ENCODE peak calls at places on chromosomes 13 and 19, in six cellular contexts. Y is HFF-Myc; I is CD4-positive, alpha-beta T cell; C is GM13977; V is Peyer's patch; K is IMR-90. M is an unnamed sample.
A peak's percentile ranks its signal among the peaks of the same experiment; 100 is the strongest.

GRCh38 chr19:14440049-14440448 is 6.9 kb downstream of the PKN1 start:
- DNase-seq in Y (no peak), I (peak; percentile 68), C (peak; percentile 87), V (peak; percentile 71), K (no peak), M (no peak)

GRCh38 chr13:114108894-114109293 is 23.5 kb downstream of the RASA3 start:
- DNase-seq in Y (no peak), I (no peak), C (no peak), V (peak; percentile 39), K (no peak), M (no peak)

GRCh38 chr13:92317066-92317465 is 909.5 kb upstream of the GPC6 start:
- DNase-seq in Y (no peak), I (no peak), C (no peak), V (no peak), K (peak; percentile 24), M (no peak)

GRCh38 chr19:54164369-54165068 is 5.0 kb upstream of the LENG1 start:
- DNase-seq in Y (no peak), I (no peak), C (peak; percentile 44), V (peak; percentile 96), K (peak; percentile 22), M (no peak)

GRCh38 chr19:2053601-2054389 is 2.8 kb upstream of the MKNK2 start:
- DNase-seq in Y (no peak), I (no peak), C (no peak), V (no peak), K (peak; percentile 23), M (no peak)

GRCh38 chr19:55297267-55297666 is 13.5 kb downstream of the BRSK1 start:
- DNase-seq in Y (no peak), I (no peak), C (no peak), V (no peak), K (no peak), M (no peak)

GRCh38 chr19:16268676-16269319 is 55.8 kb upstream of the KLF2 start:
- DNase-seq in Y (no peak), I (no peak), C (no peak), V (no peak), K (no peak), M (no peak)

GRCh38 chr19:46431824-46432223 is 3.1 kb upstream of the PNMA8C start:
- DNase-seq in Y (no peak), I (no peak), C (no peak), V (no peak), K (no peak), M (no peak)

GRCh38 chr19:3154957-3155736 is 19.3 kb downstream of the GNA15 start:
- DNase-seq in Y (peak; percentile 98), I (peak; percentile 63), C (peak; percentile 85), V (no peak), K (peak; percentile 99), M (peak; percentile 99)

GRCh38 chr19:23762884-23763711 is 4.4 kb upstream of the ZNF681 start:
- DNase-seq in Y (no peak), I (peak; percentile 72), C (peak; percentile 36), V (peak; percentile 82), K (peak; percentile 13), M (no peak)

GRCh38 chr13:53020764-53021332 is 7.8 kb upstream of the OLFM4 start:
- DNase-seq in Y (no peak), I (no peak), C (no peak), V (no peak), K (no peak), M (no peak)

GRCh38 chr19:21505459-21506393 is at the start of gene ZNF429:
- DNase-seq in Y (peak; percentile 84), I (peak; percentile 85), C (peak; percentile 91), V (peak; percentile 90), K (peak; percentile 92), M (peak; percentile 92)

DNA sequence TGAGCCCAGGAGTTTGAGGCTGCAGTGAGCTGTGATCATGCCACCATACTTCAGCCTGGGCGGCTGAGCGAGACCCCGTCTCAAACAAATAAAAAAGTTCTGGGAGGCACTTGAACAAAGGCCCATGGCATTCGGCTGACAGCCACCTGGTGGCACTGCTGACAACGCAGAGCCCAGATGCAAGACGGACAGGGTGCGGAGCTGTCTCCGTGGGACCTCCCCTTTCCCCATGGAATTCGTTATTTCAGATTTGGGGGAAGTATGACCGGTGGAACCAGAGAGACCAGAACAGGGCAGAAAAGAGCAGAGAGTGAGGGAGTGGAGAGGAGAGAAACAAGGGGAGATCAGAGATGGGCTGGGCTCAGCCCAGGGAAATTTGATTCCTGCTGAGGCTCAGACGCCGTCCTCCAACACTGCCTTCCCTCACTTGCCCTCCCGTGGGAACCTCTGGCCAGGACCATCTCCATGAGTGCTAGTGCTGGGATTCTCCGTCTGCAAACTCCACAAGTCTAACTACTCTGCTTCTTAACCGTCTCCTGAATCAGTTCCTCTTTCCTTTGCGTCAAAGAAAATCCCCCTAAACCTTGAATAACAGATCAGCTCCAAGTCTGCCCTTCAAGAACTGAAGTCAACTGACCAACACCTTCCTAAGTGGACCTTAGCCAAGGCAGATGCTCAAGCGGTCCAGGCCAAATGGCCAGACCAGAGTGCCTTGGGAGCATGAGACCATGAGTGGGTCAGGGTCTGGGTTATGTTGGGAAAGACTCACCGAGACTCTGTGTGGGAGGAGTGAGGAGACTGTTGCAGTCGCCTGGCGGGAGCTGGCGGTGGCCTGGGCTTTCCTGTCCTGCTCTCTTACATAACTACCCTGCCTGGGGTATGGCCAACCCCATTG is 11.9 kb upstream of the ATF5 start:
- DNase-seq in Y (no peak), I (no peak), C (no peak), V (no peak), K (no peak), M (no peak)
- TF ChIP-seq CTCF in Y (no peak), I (no peak), C (peak; percentile 13), V (no peak), K (no peak), M (peak; percentile 43)

GRCh38 chr13:36130168-36130541 is 1.0 kb downstream of the DCLK1 start:
- DNase-seq in Y (no peak), I (no peak), C (no peak), V (no peak), K (no peak), M (no peak)

GRCh38 chr13:36125841-36126240 is 5.3 kb downstream of the DCLK1 start:
- DNase-seq in Y (no peak), I (no peak), C (no peak), V (no peak), K (no peak), M (no peak)

GRCh38 chr13:36126496-36126895 is 4.7 kb downstream of the DCLK1 start:
- DNase-seq in Y (no peak), I (no peak), C (no peak), V (no peak), K (no peak), M (no peak)

GRCh38 chr13:36129539-36129938 is 1.6 kb downstream of the DCLK1 start:
- DNase-seq in Y (no peak), I (no peak), C (no peak), V (no peak), K (no peak), M (no peak)

GRCh38 chr13:36124236-36124822 is 6.9 kb downstream of the DCLK1 start:
- DNase-seq in Y (no peak), I (no peak), C (no peak), V (no peak), K (peak; percentile 4), M (peak; percentile 6)
- TF ChIP-seq CTCF in Y (no peak), I (no peak), C (no peak), V (no peak), K (no peak), M (no peak)

DNA sequence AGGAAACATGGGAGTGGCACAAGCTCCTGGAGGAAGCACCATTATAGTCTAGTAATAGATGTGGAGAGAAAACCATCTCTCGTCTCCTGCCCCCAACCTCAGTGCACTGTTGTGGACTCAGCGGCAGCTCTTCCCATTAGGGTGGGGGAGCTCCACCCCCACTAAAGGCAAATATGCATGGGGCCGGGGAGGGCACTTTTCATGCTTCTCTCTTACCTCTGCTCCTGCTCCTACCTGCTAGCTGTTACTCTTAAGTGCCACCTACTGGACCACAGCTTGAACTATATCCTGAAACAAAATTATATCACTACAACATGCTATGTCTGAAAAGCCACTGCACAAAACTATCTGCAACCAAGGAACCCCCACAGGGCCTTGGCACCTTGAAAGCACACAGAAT is 112.6 kb upstream of the DACH1 start:
- DNase-seq in Y (no peak), I (no peak), C (no peak), V (no peak), K (no peak), M (no peak)
- TF ChIP-seq CTCF in Y (no peak), I (no peak), C (peak; percentile 22), V (peak; percentile 44), K (no peak), M (no peak)

GRCh38 chr13:33637978-33638743 is 179.8 kb upstream of the RFC3 start:
- DNase-seq in Y (no peak), I (no peak), C (no peak), V (no peak), K (peak; percentile 49), M (peak; percentile 65)

GRCh38 chr13:33639158-33639557 is 178.8 kb upstream of the RFC3 start:
- DNase-seq in Y (no peak), I (no peak), C (no peak), V (no peak), K (peak; percentile 44), M (peak; percentile 64)

GRCh38 chr13:33636955-33637670 is 180.8 kb upstream of the RFC3 start:
- DNase-seq in Y (no peak), I (no peak), C (no peak), V (no peak), K (peak; percentile 8), M (peak; percentile 10)

GRCh38 chr13:33633701-33634525 is 184.0 kb upstream of the RFC3 start:
- DNase-seq in Y (no peak), I (no peak), C (no peak), V (no peak), K (peak; percentile 40), M (peak; percentile 46)

DNA sequence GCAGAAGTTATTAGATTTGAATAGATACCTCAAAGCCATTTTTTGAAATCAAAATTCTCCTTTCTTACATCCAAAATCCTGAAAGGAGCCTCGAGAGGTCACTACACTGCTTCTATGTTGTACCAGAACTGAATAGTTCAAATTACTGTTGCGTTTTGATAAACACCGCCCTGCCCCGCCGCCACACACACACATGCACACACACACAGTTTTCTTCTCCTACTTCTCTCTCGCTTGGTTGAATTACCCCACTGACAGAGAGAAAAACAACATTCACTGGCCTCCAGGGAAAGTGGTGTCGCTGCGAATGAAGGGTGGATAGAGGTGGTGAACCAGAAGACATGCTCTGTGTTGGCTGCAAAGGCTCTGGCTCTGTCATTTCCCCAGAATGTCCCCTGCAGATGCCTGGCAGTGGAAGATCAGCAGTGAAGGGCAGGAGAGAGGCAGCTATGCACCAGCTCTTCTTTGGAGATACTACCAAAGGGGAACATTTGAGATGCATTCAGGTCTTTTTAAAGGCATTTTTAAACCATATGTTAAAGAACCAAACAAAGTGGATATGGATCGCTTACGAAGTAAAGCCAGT is 183.3 kb upstream of the RFC3 start:
- DNase-seq in Y (no peak), I (no peak), C (no peak), V (no peak), K (no peak), M (no peak)
- TF ChIP-seq CTCF in Y (no peak), I (no peak), C (no peak), V (no peak), K (no peak), M (no peak)